ENCODE peak calls at places on chromosome 12, in seven cellular contexts. X is K562, S is IMR-90, N is GM12878, J is H1, K is HCT116, U is HepG2. A is an unnamed sample.

GRCh38 chr12:45244561-45245348 is 28.9 kb downstream of the ANO6 start:
- DNase-seq in U (no peak), K (no peak), N (peak), J (no peak), X (no peak), S (peak), A (no peak)

GRCh38 chr12:50467441-50467840 is 37.3 kb upstream of the DIP2B start:
- DNase-seq in J (no peak), K (no peak), S (no peak), X (no peak), N (no peak), U (no peak), A (no peak)

GRCh38 chr12:83826112-83826511 is 1086.5 kb downstream of the SLC6A15 start:
- DNase-seq in S (peak), N (no peak), X (peak), U (no peak), K (peak), J (peak), A (peak)

GRCh38 chr12:85468356-85469157 is 188.5 kb downstream of the ALX1 start:
- DNase-seq in X (peak), K (peak), J (no peak), U (peak), S (peak), N (peak), A (peak)

GRCh38 chr12:28872654-28873268 is 276.3 kb upstream of the FAR2 start:
- DNase-seq in J (peak), S (peak), N (no peak), U (peak), X (peak), K (peak), A (peak)

GRCh38 chr12:122064034-122064777 is 14.3 kb upstream of the MLXIP start:
- DNase-seq in U (peak), K (peak), X (peak), J (peak), N (peak), S (peak), A (peak)

GRCh38 chr12:57838594-57839302 is 7.8 kb downstream of the CTDSP2 start:
- DNase-seq in K (no peak), N (no peak), J (no peak), X (no peak), S (peak), U (no peak), A (no peak)

GRCh38 chr12:32005496-32006125 is 46.4 kb downstream of the RESF1 start:
- DNase-seq in N (no peak), S (no peak), J (no peak), U (no peak), K (no peak), X (peak), A (no peak)

GRCh38 chr12:12528361-12529092 is 34.1 kb downstream of the DUSP16 start:
- DNase-seq in K (no peak), J (no peak), S (no peak), X (no peak), N (no peak), U (no peak), A (no peak)

GRCh38 chr12:115511305-115511704 is 766.2 kb downstream of the MED13L start:
- DNase-seq in U (no peak), K (no peak), N (no peak), J (no peak), S (no peak), X (no peak), A (no peak)

GRCh38 chr12:56631790-56632700 is 1.9 kb upstream of the BAZ2A start:
- DNase-seq in J (no peak), S (peak), K (no peak), X (peak), N (no peak), U (peak), A (peak)

GRCh38 chr12:77941396-77941795 is 110.7 kb downstream of the NAV3 start:
- DNase-seq in U (no peak), X (no peak), K (no peak), J (no peak), N (no peak), S (no peak), A (no peak)

GRCh38 chr12:121085113-121085841 is 46.2 kb upstream of the OASL start:
- DNase-seq in K (no peak), X (no peak), N (no peak), U (no peak), J (no peak), S (no peak), A (no peak)

GRCh38 chr12:57127101-57127709 is 1.1 kb upstream of the LRP1 start:
- DNase-seq in X (peak), U (peak), N (no peak), S (no peak), J (no peak), K (peak), A (peak)

GRCh38 chr12:52702338-52702737 is 986 bp downstream of the KRT77 start:
- DNase-seq in U (no peak), S (no peak), J (no peak), X (no peak), K (no peak), N (no peak), A (no peak)

DNA sequence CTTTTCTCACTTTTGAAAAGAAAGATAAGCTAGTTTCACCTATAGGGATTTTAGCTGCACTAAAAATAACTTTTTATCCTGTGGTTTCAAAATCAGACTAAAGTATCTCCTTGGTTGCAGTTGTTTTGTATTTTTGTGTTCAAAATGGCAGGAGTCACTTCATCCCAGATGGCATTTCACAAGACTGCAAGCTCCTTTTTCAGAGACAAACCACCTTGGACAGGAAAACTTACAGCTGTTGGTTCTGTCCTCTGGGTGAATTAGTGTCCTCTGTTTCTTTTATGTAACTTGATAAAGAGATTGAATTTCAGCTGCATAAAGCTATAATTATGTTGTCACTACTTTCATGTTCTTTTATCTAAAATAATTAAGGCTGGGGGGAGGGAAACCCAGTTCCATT is 310.3 kb upstream of the PDE3A start:
- DNase-seq in U (no peak), N (no peak), K (no peak), S (no peak), J (no peak), X (no peak), A (no peak)
- H2AFZ ChIP-seq in U (no peak), N (no peak), K (no peak), S (no peak), J (no peak), X (no peak), A (no peak)

DNA sequence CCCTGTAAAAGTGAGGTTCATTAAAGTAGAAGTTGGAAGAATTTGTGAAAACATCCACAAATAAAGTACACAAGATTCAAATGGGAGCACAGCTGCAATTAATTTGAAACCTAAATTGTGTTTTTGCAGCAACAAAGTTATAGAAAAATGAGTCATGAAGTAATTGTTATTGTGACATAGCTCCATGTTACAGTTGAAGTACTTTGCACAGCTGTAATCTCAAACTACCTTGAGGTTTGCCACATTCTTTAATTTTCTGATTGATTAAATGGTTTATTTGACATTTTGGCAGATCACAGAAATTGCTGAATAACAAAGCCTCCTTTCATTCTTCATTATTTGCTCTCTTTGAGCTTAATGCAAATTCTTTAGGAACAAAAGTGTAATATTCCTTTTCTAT is 111.3 kb downstream of the RMST start:
- DNase-seq in X (no peak), S (no peak), J (no peak), U (no peak), N (no peak), K (no peak), A (no peak)
- TF ChIP-seq RAD21 in X (no peak), S (no peak), J (no peak), U (no peak), N (no peak), K (no peak), A (no peak)

GRCh38 chr12:53751336-53752191 is at the start of gene CISTR:
- DNase-seq in J (no peak), K (no peak), S (no peak), U (no peak), X (no peak), N (no peak), A (peak)
- H2AFZ ChIP-seq in J (peak), K (no peak), S (peak), U (no peak), X (no peak), N (peak), A (peak)

GRCh38 chr12:80099259-80099658 is at the start of gene OTOGL:
- DNase-seq in J (no peak), U (no peak), K (no peak), X (no peak), S (peak), N (no peak), A (no peak)

GRCh38 chr12:80101126-80101525 is 1.8 kb downstream of the OTOGL start:
- DNase-seq in S (no peak), U (no peak), J (no peak), K (no peak), X (no peak), N (no peak), A (no peak)

DNA sequence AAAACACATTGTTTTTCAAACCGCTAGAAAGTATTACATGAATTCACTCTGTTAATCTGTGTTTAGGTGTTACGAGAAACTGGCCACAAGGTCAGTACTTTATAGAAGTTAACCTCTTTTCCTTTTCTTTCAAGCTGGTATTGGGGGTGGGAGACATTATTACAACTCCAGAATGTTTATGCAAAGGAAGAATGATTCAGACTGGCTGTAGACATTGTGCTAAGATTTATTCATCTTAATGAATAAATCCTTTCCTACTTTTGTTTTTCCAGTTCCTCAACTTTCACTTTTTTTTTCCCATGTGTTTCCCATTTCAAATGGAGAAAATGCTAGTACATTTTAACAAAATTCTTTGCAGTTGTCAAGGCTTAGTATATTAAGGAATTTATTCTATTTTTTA is 1.2 kb downstream of the OTOGL start:
- DNase-seq in S (peak), U (no peak), N (no peak), K (no peak), J (no peak), X (no peak), A (no peak)
- TF ChIP-seq RAD21 in S (no peak), U (no peak), N (no peak), K (no peak), J (no peak), X (no peak), A (no peak)

DNA sequence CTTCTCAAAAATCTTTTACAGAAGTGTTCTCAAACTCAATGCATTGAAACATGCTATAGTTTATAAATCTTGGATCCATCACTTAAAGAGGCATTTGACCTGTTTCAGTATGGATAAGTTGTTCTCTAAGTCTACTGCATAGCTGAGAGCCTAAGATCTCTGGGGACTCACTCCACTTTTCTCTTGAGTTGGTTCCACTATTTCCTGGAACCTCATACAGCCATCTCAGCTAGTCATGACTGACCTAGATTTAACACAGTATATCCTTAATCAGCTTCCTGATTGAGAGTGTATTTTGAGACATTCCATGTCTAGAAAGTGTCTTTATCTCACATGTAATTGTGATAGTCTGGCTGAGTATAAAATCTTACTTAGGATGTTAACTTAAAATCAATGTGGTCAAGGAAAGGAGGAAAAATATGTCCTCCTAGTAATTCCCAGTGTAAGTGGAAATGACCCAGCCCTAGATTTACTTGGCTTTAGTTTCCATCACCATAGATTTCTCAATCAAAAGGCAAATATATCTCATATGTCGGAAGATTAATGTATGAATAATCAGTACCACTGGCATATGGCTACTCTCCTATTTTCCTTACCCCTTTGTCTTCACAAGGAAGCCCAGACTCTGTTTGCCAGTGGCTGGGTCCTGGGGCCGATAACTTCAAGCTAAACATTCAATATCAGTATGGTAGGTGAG is 61.9 kb downstream of the KICS2 start:
- DNase-seq in S (no peak), U (no peak), N (no peak), K (no peak), J (no peak), X (no peak), A (no peak)
- H2AFZ ChIP-seq in S (peak), U (no peak), N (no peak), K (no peak), J (no peak), X (no peak), A (no peak)

GRCh38 chr12:89980236-89980635 is 271.6 kb upstream of the ATP2B1 start:
- DNase-seq in S (peak), X (no peak), J (no peak), K (no peak), N (no peak), U (no peak), A (no peak)
- TF ChIP-seq RAD21 in S (no peak), X (no peak), J (no peak), K (no peak), N (no peak), U (no peak), A (no peak)

GRCh38 chr12:6115389-6115788 is 9.1 kb downstream of the VWF start:
- DNase-seq in J (no peak), X (no peak), S (peak), N (no peak), U (no peak), K (no peak), A (no peak)

GRCh38 chr12:6112004-6112403 is 12.5 kb downstream of the VWF start:
- DNase-seq in X (no peak), U (no peak), N (no peak), J (no peak), S (no peak), K (no peak), A (peak)

GRCh38 chr12:6114476-6114870 is 10.0 kb downstream of the VWF start:
- DNase-seq in X (no peak), N (no peak), U (no peak), J (no peak), K (no peak), S (no peak), A (no peak)

GRCh38 chr12:6116481-6117021 is 7.9 kb downstream of the VWF start:
- DNase-seq in J (no peak), N (no peak), S (peak), U (peak), X (no peak), K (no peak), A (no peak)

GRCh38 chr12:6113691-6114475 is 10.6 kb downstream of the VWF start:
- DNase-seq in X (no peak), S (no peak), N (no peak), J (no peak), K (no peak), U (no peak), A (no peak)
- H2AFZ ChIP-seq in X (no peak), S (no peak), N (no peak), J (no peak), K (no peak), U (no peak), A (no peak)

GRCh38 chr12:2016862-2017723 is 12.8 kb upstream of the DCP1B start:
- DNase-seq in N (no peak), S (no peak), J (no peak), K (no peak), X (no peak), U (no peak), A (no peak)
- TF ChIP-seq RAD21 in N (no peak), S (no peak), J (no peak), K (no peak), X (no peak), U (no peak), A (no peak)

GRCh38 chr12:110102255-110102654 is 21.9 kb upstream of the IFT81 start:
- DNase-seq in S (peak), N (no peak), K (peak), X (peak), U (peak), J (peak), A (peak)
- H2AFZ ChIP-seq in S (no peak), N (no peak), K (peak), X (peak), U (no peak), J (peak), A (no peak)